ENCODE peak calls at places on chromosomes 2 and 18, in six cellular contexts. N is CD8-positive, alpha-beta T cell; Q is A549; B is T-helper 2 cell; I is KG1; S is 8988T. X is an unnamed sample.

GRCh38 chr2:216354236-216354788 is 18.0 kb downstream of the MARCHF4 start:
- DNase-seq in N (no peak), Q (no peak), B (no peak), I (no peak), S (no peak), X (no peak)

GRCh38 chr2:210617732-210618330 is 61.4 kb downstream of the CPS1 start:
- DNase-seq in N (no peak), Q (peak; percentile 15), B (peak; percentile 15), I (peak; percentile 24), S (no peak), X (no peak)

GRCh38 chr2:127143851-127144782 is 37.2 kb upstream of the BIN1 start:
- DNase-seq in N (no peak), Q (no peak), B (no peak), I (no peak), S (no peak), X (no peak)

GRCh38 chr2:74063486-74063885 is 78.8 kb downstream of the TET3 start:
- DNase-seq in N (no peak), Q (no peak), B (no peak), I (no peak), S (no peak), X (no peak)

GRCh38 chr18:10797882-10798281 is 272.1 kb downstream of the NAPG start:
- DNase-seq in N (no peak), Q (no peak), B (no peak), I (no peak), S (no peak), X (no peak)

GRCh38 chr2:2012505-2012904 is 268.2 kb upstream of the PXDN start:
- DNase-seq in N (no peak), Q (no peak), B (no peak), I (no peak), S (no peak), X (no peak)

GRCh38 chr2:200308001-200308400 is 1.5 kb downstream of the SPATS2L start:
- DNase-seq in N (no peak), Q (no peak), B (no peak), I (no peak), S (no peak), X (no peak)

GRCh38 chr2:26899500-26900164 is 51.7 kb downstream of the DPYSL5 start:
- DNase-seq in N (no peak), Q (no peak), B (no peak), I (no peak), S (no peak), X (no peak)

GRCh38 chr2:205405752-205406151 is 276.5 kb upstream of the NRP2 start:
- DNase-seq in N (no peak), Q (no peak), B (no peak), I (no peak), S (no peak), X (no peak)

GRCh38 chr2:52629944-52630343 is 1137.7 kb upstream of the CHAC2 start:
- DNase-seq in N (no peak), Q (no peak), B (no peak), I (no peak), S (no peak), X (no peak)

GRCh38 chr2:202102425-202103005 is 29.5 kb downstream of the KIAA2012 start:
- DNase-seq in N (no peak), Q (no peak), B (no peak), I (no peak), S (no peak), X (no peak)

GRCh38 chr2:235132641-235133040 is 180.8 kb downstream of the SH3BP4 start:
- DNase-seq in N (no peak), Q (no peak), B (no peak), I (no peak), S (no peak), X (no peak)

GRCh38 chr2:69046221-69046662 is 33.3 kb downstream of the ANTXR1 start:
- DNase-seq in N (no peak), Q (peak; percentile 21), B (no peak), I (no peak), S (no peak), X (no peak)

GRCh38 chr2:35830833-35831232 is 524.7 kb upstream of the CRIM1 start:
- DNase-seq in N (no peak), Q (no peak), B (no peak), I (no peak), S (no peak), X (no peak)

GRCh38 chr18:50203801-50204604 is 9.1 kb upstream of the MYO5B start:
- DNase-seq in N (no peak), Q (peak; percentile 24), B (peak; percentile 8), I (no peak), S (peak; percentile 42), X (no peak)

GRCh38 chr2:155525194-155525593 is 807.3 kb downstream of the NR4A2 start:
- DNase-seq in N (no peak), Q (no peak), B (no peak), I (no peak), S (no peak), X (no peak)

GRCh38 chr18:58235001-58235436 is 191.0 kb downstream of the NEDD4L start:
- DNase-seq in N (no peak), Q (no peak), B (no peak), I (no peak), S (no peak), X (no peak)

GRCh38 chr2:103512442-103512841 is 750.6 kb downstream of the TMEM182 start:
- DNase-seq in N (no peak), Q (no peak), B (no peak), I (no peak), S (no peak), X (no peak)

X was measured in T-helper 9 cell.